ENCODE peak calls at places on chromosome 14, in eight cellular contexts. A, X, V, L, S, C, K and O are unnamed samples. For H3K4me1, H3K27me3 and H3K9me3, the result is how much of the 10 kb centered on the place peaks cover.

GRCh38 chr14:73402579-73402978 is 55.8 kb downstream of the NUMB start:
- DNase-seq in V (no peak), S (no peak), X (no peak), L (no peak), K (no peak), C (no peak), A (no peak), O (no peak)

GRCh38 chr14:51321036-51321435 is 81.0 kb downstream of the TMX1 start:
- DNase-seq in L (no peak), C (no peak), X (no peak), A (no peak), V (no peak), S (no peak), K (no peak), O (no peak)

GRCh38 chr14:68806526-68807147 is 13.8 kb upstream of the ZFP36L1 start:
- DNase-seq in A (peak), X (no peak), C (no peak), V (no peak), L (no peak), K (no peak), S (peak), O (no peak)

GRCh38 chr14:91349481-91350074 is 68.0 kb downstream of the CCDC88C start:
- DNase-seq in S (no peak), A (no peak), V (no peak), C (no peak), L (peak), K (no peak), X (no peak), O (no peak)

GRCh38 chr14:53924754-53925153 is 31.9 kb downstream of the BMP4 start:
- DNase-seq in L (no peak), K (no peak), A (no peak), X (no peak), C (no peak), S (no peak), V (peak), O (no peak)

GRCh38 chr14:78253986-78254385 is 83.8 kb downstream of the NRXN3 start:
- DNase-seq in A (no peak), C (no peak), V (peak), X (no peak), K (no peak), S (no peak), L (no peak), O (no peak)

GRCh38 chr14:76346391-76347160 is 29.4 kb upstream of the ESRRB start:
- DNase-seq in X (no peak), C (no peak), A (no peak), S (no peak), L (no peak), V (no peak), K (no peak), O (no peak)

GRCh38 chr14:69241577-69241976 is 18.4 kb upstream of the GALNT16 start:
- DNase-seq in L (no peak), X (no peak), A (peak), S (no peak), C (no peak), V (no peak), K (no peak), O (no peak)

GRCh38 chr14:92686763-92687427 is 61.5 kb downstream of the LGMN start:
- DNase-seq in L (peak), A (peak), K (peak), S (peak), V (peak), X (peak), C (no peak), O (peak)

GRCh38 chr14:22981090-22982012 is 1.0 kb downstream of the AJUBA start:
- DNase-seq in S (peak), L (peak), A (no peak), C (no peak), V (peak), K (no peak), X (peak), O (no peak)

GRCh38 chr14:58882577-58883018 is 244.8 kb downstream of the DACT1 start:
- DNase-seq in C (no peak), V (no peak), X (no peak), A (no peak), L (no peak), S (no peak), K (no peak), O (no peak)

GRCh38 chr14:90132821-90133570 is 71.2 kb downstream of the KCNK13 start:
- DNase-seq in X (no peak), S (no peak), C (no peak), K (no peak), L (no peak), V (no peak), A (no peak), O (no peak)

GRCh38 chr14:55781046-55781445 is 201.0 kb downstream of the KTN1 start:
- DNase-seq in L (no peak), S (no peak), V (no peak), A (no peak), X (no peak), K (no peak), C (no peak), O (no peak)

GRCh38 chr14:62082779-62083178 is 320.6 kb downstream of the SNAPC1 start:
- DNase-seq in X (no peak), K (no peak), S (no peak), L (no peak), V (no peak), C (no peak), A (no peak), O (no peak)

GRCh38 chr14:72664651-72665050 is 229.2 kb downstream of the DPF3 start:
- DNase-seq in V (peak), L (no peak), A (no peak), X (no peak), S (no peak), K (no peak), C (no peak), O (no peak)

GRCh38 chr14:22047105-22047504 is 373.5 kb upstream of the OR4E1 start:
- DNase-seq in L (peak), K (peak), V (peak), X (no peak), A (no peak), C (no peak), S (no peak), O (peak)

GRCh38 chr14:28294834-28295440 is 471.6 kb upstream of the FOXG1 start:
- DNase-seq in C (no peak), A (no peak), X (no peak), V (peak), L (no peak), K (no peak), S (no peak), O (no peak)

GRCh38 chr14:89534896-89535615 is 118.0 kb upstream of the FOXN3 start:
- DNase-seq in X (no peak), K (no peak), A (no peak), C (no peak), S (no peak), V (no peak), L (no peak), O (no peak)

GRCh38 chr14:70906785-70907171 is 481 bp upstream of the PCNX1 start:
- DNase-seq in X (no peak), S (no peak), L (no peak), C (no peak), K (no peak), A (no peak), V (no peak), O (no peak)

GRCh38 chr14:91545946-91546716 is 36.0 kb upstream of the PPP4R3A start:
- DNase-seq in L (no peak), V (peak), A (no peak), S (no peak), K (peak), X (no peak), C (no peak), O (no peak)

GRCh38 chr14:23366163-23366921 is 1.4 kb upstream of the EFS start:
- DNase-seq in S (peak), K (peak), V (no peak), C (no peak), L (no peak), A (peak), X (peak), O (no peak)

GRCh38 chr14:92121207-92121669 is 268 bp downstream of the NDUFB1 start:
- DNase-seq in S (peak), C (no peak), L (peak), A (no peak), X (peak), K (peak), V (peak), O (no peak)

GRCh38 chr14:78509516-78509915 is 339.3 kb downstream of the NRXN3 start:
- DNase-seq in S (no peak), X (no peak), K (no peak), A (no peak), C (no peak), L (no peak), V (no peak), O (no peak)

GRCh38 chr14:91831337-91831736 is 36.0 kb downstream of the TC2N start:
- DNase-seq in A (no peak), V (no peak), S (no peak), C (no peak), L (no peak), K (no peak), X (no peak), O (no peak)

GRCh38 chr14:75389679-75390078 is 38.1 kb upstream of the JDP2 start:
- DNase-seq in V (peak), S (no peak), X (no peak), L (no peak), A (no peak), K (no peak), C (no peak), O (no peak)

GRCh38 chr14:39841088-39841487 is 408.9 kb upstream of the FBXO33 start:
- DNase-seq in V (peak), S (no peak), A (no peak), C (no peak), X (no peak), K (no peak), L (no peak), O (no peak)

GRCh38 chr14:77786148-77786547 is 13.8 kb upstream of the ADCK1 start:
- DNase-seq in X (no peak), A (no peak), V (no peak), C (no peak), L (no peak), K (no peak), S (no peak), O (no peak)

GRCh38 chr14:23164250-23164649 is 19.2 kb downstream of the SLC7A8 start:
- DNase-seq in C (no peak), L (no peak), X (no peak), S (no peak), V (no peak), A (no peak), K (no peak), O (no peak)

GRCh38 chr14:38212996-38213395 is 5.3 kb downstream of the SSTR1 start:
- DNase-seq in A (no peak), X (no peak), K (no peak), L (no peak), C (no peak), S (no peak), V (no peak), O (no peak)

GRCh38 chr14:25010471-25010870 is 39.5 kb downstream of the STXBP6 start:
- DNase-seq in S (no peak), V (no peak), K (no peak), L (no peak), X (no peak), A (no peak), C (no peak), O (peak)
- H3K4me1 ChIP-seq in S (under half), V (under half), K (under half), L (under half), X (half or more), A (under half), C (under half), O (half or more)

GRCh38 chr14:100430571-100430970 is 107.4 kb downstream of the SLC25A47 start:
- DNase-seq in A (no peak), X (no peak), K (no peak), V (no peak), L (no peak), C (no peak), S (no peak), O (no peak)

GRCh38 chr14:100427166-100427565 is 104.0 kb downstream of the SLC25A47 start:
- DNase-seq in X (no peak), C (no peak), V (no peak), K (no peak), A (no peak), L (no peak), S (no peak), O (no peak)

GRCh38 chr14:100429537-100429936 is 106.4 kb downstream of the SLC25A47 start:
- DNase-seq in V (no peak), X (no peak), L (no peak), A (peak), C (no peak), K (no peak), S (no peak), O (no peak)

GRCh38 chr14:100426331-100426730 is 103.2 kb downstream of the SLC25A47 start:
- DNase-seq in X (no peak), V (no peak), C (no peak), K (no peak), S (no peak), L (no peak), A (no peak), O (no peak)

DNA sequence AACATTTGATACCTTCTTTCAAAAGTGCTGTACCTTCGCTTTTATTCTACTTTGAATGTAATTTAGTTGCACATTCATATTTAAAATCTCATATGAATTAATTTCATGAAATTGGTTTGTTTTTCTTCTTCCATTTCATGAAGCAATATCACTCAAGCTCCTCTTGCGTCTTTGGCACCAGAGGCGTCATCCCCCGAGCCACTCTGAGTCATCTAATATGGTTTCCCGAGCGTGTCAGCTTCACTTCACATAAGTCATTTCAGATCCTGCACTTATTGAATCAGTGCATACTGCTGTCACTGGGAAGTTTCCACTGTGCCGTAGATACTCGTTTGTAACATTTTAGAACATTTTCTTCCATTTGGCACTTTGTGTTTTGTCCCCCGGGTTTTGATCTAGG is 105.6 kb downstream of the SLC25A47 start:
- DNase-seq in A (no peak), S (no peak), V (no peak), K (no peak), L (no peak), C (no peak), X (no peak), O (no peak)
- H3K27me3 ChIP-seq in A (under half), S (under half), V (under half), K (under half), L (under half), C (under half), X (under half), O (under half)

GRCh38 chr14:83958359-83958758 is 1571.6 kb upstream of the FLRT2 start:
- DNase-seq in C (no peak), X (no peak), K (no peak), S (no peak), V (peak), L (no peak), A (no peak), O (no peak)
- H3K9me3 ChIP-seq in C (under half), X (under half), K (under half), S (under half), V (under half), L (under half), A (under half), O (under half)

DNA sequence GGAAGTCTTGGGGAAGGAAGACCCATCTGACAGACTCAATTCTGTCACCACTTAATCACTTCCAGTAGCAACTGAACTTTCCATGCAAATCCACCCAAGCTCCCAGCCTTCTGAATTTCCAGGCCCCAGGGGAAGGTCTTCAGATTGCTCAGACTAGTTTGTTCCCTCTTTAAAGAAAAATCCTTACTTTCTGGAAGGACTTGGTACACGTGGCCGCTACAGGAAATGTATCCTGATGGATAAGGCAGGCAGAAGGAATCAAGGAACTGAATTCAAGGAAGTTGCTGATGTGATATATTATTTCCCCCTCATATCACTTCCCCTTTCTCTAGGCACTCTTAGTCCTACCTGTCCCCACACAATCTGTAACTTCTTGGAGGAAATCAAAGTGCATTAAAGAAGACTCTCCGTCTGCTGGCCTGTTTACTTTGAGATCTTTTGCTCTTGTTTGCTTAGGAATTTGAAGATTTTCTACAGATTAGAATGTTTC is 6.4 kb downstream of the NFKBIA start:
- DNase-seq in A (no peak), S (no peak), K (no peak), X (no peak), L (no peak), V (no peak), C (no peak), O (no peak)
- H3K4me1 ChIP-seq in A (under half), S (under half), K (under half), X (half or more), L (under half), V (under half), C (under half), O (under half)

DNA sequence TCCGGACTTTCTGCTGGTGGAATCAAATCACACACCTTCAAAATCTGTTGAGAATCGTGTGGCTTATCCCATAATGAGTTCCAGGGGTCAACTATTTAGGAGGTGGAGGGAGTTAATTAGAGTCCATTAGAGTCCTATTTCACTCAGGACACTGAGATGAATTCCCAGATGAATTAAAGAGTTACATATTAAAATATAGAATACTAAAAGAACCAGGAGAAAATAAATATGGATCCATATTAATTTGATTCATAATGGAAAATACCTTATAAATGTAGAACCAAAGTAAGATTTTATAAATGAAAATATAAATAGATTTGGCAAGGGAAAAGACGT is 44.6 kb upstream of the C14orf132 start:
- DNase-seq in S (no peak), K (no peak), C (no peak), L (no peak), X (no peak), A (no peak), V (no peak), O (no peak)
- H3K27me3 ChIP-seq in S (under half), K (under half), C (under half), L (under half), X (under half), A (under half), V (under half), O (under half)

GRCh38 chr14:46306267-46306666 is 345.3 kb downstream of the RPL10L start:
- DNase-seq in X (no peak), S (no peak), C (no peak), A (no peak), L (no peak), K (no peak), V (no peak), O (no peak)

GRCh38 chr14:46300765-46301164 is 350.8 kb downstream of the RPL10L start:
- DNase-seq in K (no peak), A (no peak), L (no peak), S (no peak), C (no peak), X (no peak), V (no peak), O (no peak)
- H3K9me3 ChIP-seq in K (under half), A (under half), L (under half), S (under half), C (under half), X (under half), V (under half), O (under half)

DNA sequence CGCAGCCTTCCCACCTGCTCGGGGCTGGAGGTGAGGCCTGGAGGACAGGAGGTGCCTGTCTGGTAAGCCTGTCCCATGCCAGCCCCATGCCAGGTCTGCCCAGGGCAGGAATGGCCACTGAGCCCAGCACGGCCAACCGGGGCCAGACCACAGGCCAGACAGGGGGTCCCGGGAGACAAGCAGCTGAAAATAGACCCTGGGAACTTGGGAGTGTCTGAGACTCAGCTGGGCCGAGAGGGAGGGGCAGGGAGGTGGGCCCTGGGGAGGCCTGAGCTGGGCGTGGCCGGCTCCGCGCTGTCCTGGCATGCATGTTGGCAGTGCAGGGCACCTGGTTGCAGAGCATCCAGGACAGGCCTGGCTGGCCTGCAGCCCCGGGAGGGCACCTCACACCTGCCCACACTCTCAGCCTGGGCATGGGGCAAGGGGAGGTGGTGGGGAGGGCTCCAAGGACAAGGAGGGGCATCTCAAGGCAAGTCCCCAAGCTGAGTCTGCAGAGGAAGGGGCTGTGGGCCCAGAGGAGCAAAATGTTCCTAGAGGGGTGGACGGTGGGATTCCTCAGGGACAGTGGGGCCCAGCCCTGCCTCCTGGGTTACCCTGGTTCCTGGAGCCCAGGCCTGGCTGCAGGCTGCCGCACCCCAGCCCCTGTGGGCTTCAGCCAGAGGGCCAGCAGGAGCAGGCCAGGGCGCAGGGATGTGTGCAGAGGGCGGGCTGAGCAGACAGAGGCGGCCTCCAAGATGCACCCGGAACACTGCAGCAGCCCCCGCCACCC is 3.2 kb upstream of the CRIP1 start:
- DNase-seq in A (peak), C (no peak), V (peak), L (no peak), S (no peak), X (peak), K (no peak), O (no peak)
- H3K4me1 ChIP-seq in A (under half), C (half or more), V (under half), L (half or more), S (under half), X (half or more), K (half or more), O (under half)